ENCODE peak calls at places on chromosomes 4 and X, in ten cellular contexts. W, D, U, C, M, T, G, L, J and H are unnamed samples.

GRCh38 chrX:102950908-102951866 is 14.1 kb downstream of the RAB40AL start:
- DNase-seq in W (peak; percentile 32), D (peak; percentile 81), U (peak; percentile 42), C (peak; percentile 16), M (peak; percentile 68), T (peak; percentile 27), G (peak; percentile 26), L (peak; percentile 64), J (peak; percentile 60), H (peak; percentile 64)

GRCh38 chr4:173168396-173169177 is at the start of gene GALNT7:
- DNase-seq in W (peak; percentile 71), D (peak; percentile 71), U (peak; percentile 91), C (peak; percentile 74), M (peak; percentile 61), T (peak; percentile 52), G (peak; percentile 66), L (peak; percentile 68), J (peak; percentile 93), H (peak; percentile 92)

GRCh38 chr4:157115613-157116340 is 39.8 kb downstream of the GLRB start:
- DNase-seq in W (peak; percentile 87), D (peak; percentile 60), U (peak; percentile 9), C (no peak), M (peak; percentile 85), T (peak; percentile 77), G (peak; percentile 66), L (no peak), J (no peak), H (no peak)

GRCh38 chrX:136847874-136848273 is 32.7 kb downstream of the RBMX start:
- DNase-seq in W (peak; percentile 75), D (no peak), U (no peak), C (no peak), M (no peak), T (peak; percentile 73), G (no peak), L (no peak), J (no peak), H (no peak)

GRCh38 chrX:111719426-111720210 is 38.6 kb downstream of the ALG13 start:
- DNase-seq in W (peak; percentile 48), D (peak; percentile 12), U (peak; percentile 13), C (peak; percentile 2), M (peak; percentile 1), T (peak; percentile 16), G (no peak), L (no peak), J (peak; percentile 2), H (peak; percentile 2)

GRCh38 chr4:72613959-72614358 is 44.9 kb upstream of the ADAMTS3 start:
- DNase-seq in W (no peak), D (no peak), U (no peak), C (no peak), M (no peak), T (no peak), G (no peak), L (no peak), J (no peak), H (no peak)

GRCh38 chr4:66169341-66169740 is 499.1 kb upstream of the EPHA5 start:
- DNase-seq in W (peak; percentile 26), D (peak; percentile 74), U (no peak), C (no peak), M (peak; percentile 4), T (no peak), G (peak; percentile 5), L (no peak), J (peak; percentile 74), H (peak; percentile 1)

GRCh38 chr4:98514930-98515809 is 143.2 kb downstream of the TSPAN5 start:
- DNase-seq in W (no peak), D (no peak), U (no peak), C (no peak), M (no peak), T (peak; percentile 54), G (no peak), L (no peak), J (peak; percentile 53), H (peak; percentile 23)

GRCh38 chr4:177566691-177567090 is 124.5 kb upstream of the AGA start:
- DNase-seq in W (no peak), D (peak; percentile 11), U (no peak), C (no peak), M (no peak), T (no peak), G (no peak), L (no peak), J (no peak), H (no peak)

GRCh38 chr4:24071612-24072372 is 181.9 kb upstream of the PPARGC1A start:
- DNase-seq in W (no peak), D (no peak), U (no peak), C (no peak), M (no peak), T (no peak), G (no peak), L (no peak), J (no peak), H (no peak)

GRCh38 chr4:24067781-24068193 is 177.9 kb upstream of the PPARGC1A start:
- DNase-seq in W (peak; percentile 80), D (peak; percentile 28), U (peak; percentile 30), C (no peak), M (no peak), T (peak; percentile 84), G (peak; percentile 49), L (no peak), J (no peak), H (no peak)

GRCh38 chr4:24073948-24074347 is 184.1 kb upstream of the PPARGC1A start:
- DNase-seq in W (no peak), D (no peak), U (no peak), C (no peak), M (no peak), T (no peak), G (no peak), L (no peak), J (no peak), H (no peak)

GRCh38 chr4:24067367-24067766 is 177.5 kb upstream of the PPARGC1A start:
- DNase-seq in W (no peak), D (no peak), U (no peak), C (no peak), M (no peak), T (no peak), G (no peak), L (no peak), J (no peak), H (no peak)

GRCh38 chr4:24070117-24070516 is 180.3 kb upstream of the PPARGC1A start:
- DNase-seq in W (peak; percentile 91), D (peak; percentile 54), U (no peak), C (no peak), M (no peak), T (peak; percentile 96), G (peak; percentile 45), L (no peak), J (no peak), H (no peak)
- H2AFZ ChIP-seq in W (peak overlapping the region; percentile 55), D (no peak overlapping the region), U (no peak overlapping the region), C (no peak overlapping the region), M (no peak overlapping the region), T (peak overlapping the region; percentile 47), G (no peak overlapping the region), L (no peak overlapping the region), J (no peak overlapping the region), H (peak overlapping the region; percentile 22)

GRCh38 chr4:128444544-128445302 is 157.1 kb upstream of the PGRMC2 start:
- DNase-seq in W (no peak), D (peak; percentile 46), U (no peak), C (no peak), M (no peak), T (peak; percentile 31), G (no peak), L (no peak), J (no peak), H (no peak)

DNA sequence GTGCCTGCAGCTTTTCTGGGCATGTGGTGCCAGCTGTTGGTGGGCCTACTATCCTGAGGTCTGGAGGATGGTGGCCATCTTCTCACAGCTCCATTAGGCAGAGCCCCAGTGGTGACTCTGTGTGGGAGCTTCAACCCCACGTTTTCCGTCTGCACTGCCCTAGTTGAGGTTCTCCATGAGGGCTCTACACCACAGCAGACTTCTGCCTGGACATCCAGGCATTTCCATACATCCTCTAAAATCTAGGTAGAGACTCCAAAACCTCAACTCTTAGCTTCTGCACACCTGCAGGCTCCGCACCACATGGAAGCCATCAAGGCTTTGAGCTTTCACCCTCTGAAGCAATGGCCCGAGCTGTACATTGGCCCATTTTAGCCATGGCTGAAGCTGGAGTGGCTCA is 153.3 kb upstream of the PGRMC2 start:
- DNase-seq in W (no peak), D (no peak), U (no peak), C (no peak), M (no peak), T (no peak), G (no peak), L (no peak), J (no peak), H (no peak)
- H2AFZ ChIP-seq in W (no peak overlapping the region), D (no peak overlapping the region), U (no peak overlapping the region), C (no peak overlapping the region), M (no peak overlapping the region), T (no peak overlapping the region), G (no peak overlapping the region), L (no peak overlapping the region), J (no peak overlapping the region), H (no peak overlapping the region)

GRCh38 chr4:46852839-46853238 is 56.2 kb downstream of the COX7B2 start:
- DNase-seq in W (no peak), D (no peak), U (no peak), C (no peak), M (no peak), T (no peak), G (no peak), L (no peak), J (no peak), H (no peak)
- H2AFZ ChIP-seq in W (no peak overlapping the region), D (no peak overlapping the region), U (no peak overlapping the region), C (no peak overlapping the region), M (no peak overlapping the region), T (no peak overlapping the region), G (no peak overlapping the region), L (no peak overlapping the region), J (peak overlapping the region; percentile 61), H (no peak overlapping the region)

DNA sequence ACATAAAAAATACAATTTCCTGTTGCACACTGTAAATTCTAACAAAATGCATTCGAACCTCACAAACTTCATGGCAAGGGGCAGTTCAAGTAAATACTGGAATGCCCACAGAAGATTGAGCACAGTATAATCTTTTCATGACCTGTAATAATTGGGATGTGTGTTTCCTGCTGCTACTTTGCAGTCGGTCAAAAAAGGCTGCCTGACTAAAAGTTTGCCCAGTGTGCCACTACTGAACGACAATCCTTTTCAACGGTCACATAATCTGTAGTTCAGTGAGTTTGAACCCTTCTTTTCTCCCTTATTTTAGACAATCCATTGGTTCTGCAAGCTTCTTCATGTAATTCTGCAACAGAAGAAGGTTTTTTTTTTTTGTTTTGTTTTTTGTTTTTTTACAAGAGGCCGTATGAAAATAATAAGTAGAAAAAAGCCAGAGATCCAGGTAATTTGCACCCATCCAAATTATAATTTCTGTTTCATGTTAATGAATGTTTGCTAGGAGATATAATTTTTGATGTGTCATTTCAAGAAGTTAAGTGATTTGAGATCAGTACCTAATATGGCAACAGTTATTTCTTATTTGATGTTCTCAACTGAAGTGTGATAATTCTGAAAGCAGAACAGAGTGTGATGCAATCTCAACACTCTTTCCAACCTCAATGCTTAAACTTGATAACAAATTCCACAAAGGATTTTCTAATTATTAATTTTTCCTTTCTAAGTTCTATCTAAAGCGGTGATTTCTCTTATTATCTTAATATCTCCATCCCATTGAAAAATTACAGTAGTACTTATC is 237.6 kb downstream of the FSTL5 start:
- DNase-seq in W (peak; percentile 24), D (no peak), U (no peak), C (no peak), M (no peak), T (no peak), G (no peak), L (no peak), J (no peak), H (no peak)
- H2AFZ ChIP-seq in W (no peak overlapping the region), D (no peak overlapping the region), U (no peak overlapping the region), C (no peak overlapping the region), M (no peak overlapping the region), T (no peak overlapping the region), G (no peak overlapping the region), L (no peak overlapping the region), J (no peak overlapping the region), H (no peak overlapping the region)